ENCODE peak calls at places on chromosomes 13 and 19, in seven cellular contexts. C, Z, K, N, P, U and L are unnamed samples.

GRCh38 chr13:111403266-111403665 is 82.8 kb downstream of the TEX29 start:
- DNase-seq in C (no peak), Z (no peak), K (no peak), N (no peak), P (no peak), U (no peak), L (no peak)

GRCh38 chr13:35472308-35473008 is 4.0 kb downstream of the MAB21L1 start:
- DNase-seq in C (no peak), Z (no peak), K (no peak), N (no peak), P (no peak), U (no peak), L (no peak)

GRCh38 chr19:3285647-3286176 is 61.3 kb downstream of the CELF5 start:
- DNase-seq in C (no peak), Z (no peak), K (no peak), N (no peak), P (peak), U (no peak), L (peak)

GRCh38 chr13:113936166-113936565 is 37.7 kb downstream of the C13orf46 start:
- DNase-seq in C (no peak), Z (no peak), K (peak), N (no peak), P (no peak), U (no peak), L (no peak)

GRCh38 chr19:8054169-8054568 is 1.6 kb downstream of the CCL25 start:
- DNase-seq in C (no peak), Z (no peak), K (no peak), N (no peak), P (no peak), U (no peak), L (no peak)

GRCh38 chr13:109867766-109868165 is 81.4 kb upstream of the IRS2 start:
- DNase-seq in C (no peak), Z (peak), K (no peak), N (no peak), P (no peak), U (no peak), L (no peak)

GRCh38 chr19:8041553-8041952 is 11.0 kb upstream of the CCL25 start:
- DNase-seq in C (no peak), Z (no peak), K (no peak), N (no peak), P (no peak), U (no peak), L (no peak)

GRCh38 chr13:90402102-90402501 is 945.4 kb upstream of the MIR17HG start:
- DNase-seq in C (no peak), Z (no peak), K (no peak), N (no peak), P (no peak), U (no peak), L (no peak)

DNA sequence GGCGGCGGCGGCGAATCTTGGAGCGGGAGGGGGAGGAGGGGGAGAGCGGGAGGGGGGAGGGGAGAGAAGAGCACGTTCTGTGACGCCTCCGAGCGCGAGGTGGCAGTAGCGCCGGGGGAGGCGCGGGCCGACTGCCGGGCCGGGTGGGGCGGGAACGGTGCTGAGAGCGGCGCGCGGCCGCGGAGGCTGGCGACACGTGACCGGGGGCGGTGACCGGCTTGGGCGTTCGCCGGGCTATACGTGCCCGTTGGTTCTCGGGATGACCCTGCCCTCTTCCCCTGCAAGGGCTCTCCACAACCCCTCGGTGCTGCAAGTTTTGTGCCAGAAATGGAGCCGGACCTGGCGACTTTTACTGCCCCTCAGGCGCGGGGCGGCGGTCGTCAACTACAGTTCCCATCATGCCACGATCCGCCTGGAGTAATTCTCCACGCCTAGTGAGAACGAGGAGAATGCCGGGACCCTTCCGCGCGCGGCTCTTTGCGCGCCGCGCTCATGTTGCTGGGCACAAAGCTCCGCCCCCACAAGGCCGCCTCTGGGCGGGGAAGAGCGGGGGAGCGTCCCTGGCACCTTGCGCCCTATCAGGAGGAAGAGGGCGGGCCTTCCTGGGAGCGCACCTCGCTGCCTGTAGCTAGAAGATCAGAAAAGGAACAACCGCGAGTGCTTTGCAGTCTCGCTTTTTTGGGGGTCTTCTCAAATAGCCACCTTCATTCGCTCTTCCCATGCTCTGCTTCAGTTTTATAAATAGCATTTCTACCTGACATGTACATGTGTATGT is at the start of gene KPNA3:
- DNase-seq in C (peak), Z (peak), K (peak), N (peak), P (peak), U (peak), L (peak)
- TF ChIP-seq CTCF in C (no peak), Z (peak), K (no peak), N (peak), P (peak), U (no peak), L (no peak)

GRCh38 chr13:31008400-31009115 is 76.1 kb downstream of the TEX26 start:
- DNase-seq in C (no peak), Z (peak), K (no peak), N (no peak), P (no peak), U (no peak), L (no peak)
- TF ChIP-seq CTCF in C (no peak), Z (no peak), K (no peak), N (no peak), P (no peak), U (no peak), L (no peak)

DNA sequence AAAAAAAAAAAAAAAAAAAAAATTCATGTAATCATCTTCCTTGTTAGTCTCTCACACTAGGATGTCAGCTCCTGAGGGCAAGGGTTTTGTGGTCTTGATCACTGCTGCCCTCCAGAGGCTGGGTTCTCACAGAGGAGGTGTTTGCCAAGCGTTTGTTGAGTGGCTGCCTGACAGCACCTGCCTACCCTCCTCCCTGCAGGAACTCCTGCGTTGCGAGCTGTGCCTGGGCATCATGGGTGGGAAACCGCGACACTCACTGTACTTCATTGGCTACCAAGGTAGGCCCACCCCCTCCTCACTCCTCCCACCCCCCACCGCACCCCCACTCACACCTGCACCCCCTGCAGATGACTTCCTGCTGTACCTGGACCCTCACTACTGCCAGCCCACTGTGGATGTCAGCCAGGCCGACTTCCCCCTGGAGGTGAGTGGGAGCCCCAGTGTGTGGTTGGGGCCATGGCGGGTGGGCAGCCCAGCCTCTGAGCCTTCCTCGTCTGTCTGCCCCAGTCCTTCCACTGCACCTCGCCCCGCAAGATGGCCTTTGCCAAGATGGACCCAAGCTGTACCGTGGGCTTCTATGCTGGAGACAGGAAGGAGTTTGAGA is 8.1 kb downstream of the ATG4D start:
- DNase-seq in C (no peak), Z (peak), K (no peak), N (no peak), P (no peak), U (peak), L (peak)
- TF ChIP-seq CTCF in C (no peak), Z (peak), K (no peak), N (no peak), P (peak), U (peak), L (peak)

GRCh38 chr19:18768046-18768771 is 22.9 kb downstream of the COMP start:
- DNase-seq in C (no peak), Z (no peak), K (no peak), N (no peak), P (no peak), U (no peak), L (no peak)
- TF ChIP-seq CTCF in C (no peak), Z (no peak), K (no peak), N (no peak), P (peak), U (no peak), L (no peak)